ENCODE peak calls at places on chromosomes 11 and 22, in eight cellular contexts. V is cardiac fibroblast; B is CD8-positive, alpha-beta T cell; E is RWPE1; K is heart left ventricle; Z is body of pancreas; R is coronary artery; O is PC-9. A is an unnamed sample.

GRCh38 chr22:29994941-29995340 is 85.3 kb upstream of the HORMAD2 start:
- DNase-seq in V (peak), B (no peak), E (no peak), K (no peak), Z (no peak), R (no peak), O (no peak), A (no peak)

GRCh38 chr22:50657925-50658324 is 14.7 kb upstream of the SHANK3 start:
- DNase-seq in V (no peak), B (no peak), E (no peak), K (no peak), Z (no peak), R (no peak), O (no peak), A (no peak)

GRCh38 chr11:106491751-106492150 is 414.3 kb downstream of the AASDHPPT start:
- DNase-seq in V (no peak), B (no peak), E (no peak), K (no peak), Z (no peak), R (no peak), O (no peak), A (no peak)

GRCh38 chr11:798093-798713 is at the start of gene SLC25A22:
- DNase-seq in V (peak), B (peak), E (peak), K (peak), Z (peak), R (no peak), O (peak), A (peak)

GRCh38 chr11:132278801-132279574 is 908.6 kb downstream of the NTM start:
- DNase-seq in V (peak), B (no peak), E (no peak), K (no peak), Z (no peak), R (no peak), O (no peak), A (no peak)

GRCh38 chr11:27471588-27472397 is 797 bp downstream of the LGR4 start:
- DNase-seq in V (no peak), B (no peak), E (no peak), K (peak), Z (peak), R (no peak), O (peak), A (peak)

GRCh38 chr11:25351091-25351803 is 854.4 kb downstream of the LUZP2 start:
- DNase-seq in V (no peak), B (no peak), E (no peak), K (no peak), Z (no peak), R (no peak), O (no peak), A (no peak)

GRCh38 chr11:109490953-109491733 is 69.2 kb downstream of the C11orf87 start:
- DNase-seq in V (no peak), B (no peak), E (no peak), K (no peak), Z (no peak), R (no peak), O (no peak), A (no peak)

GRCh38 chr22:37525746-37526350 is 6.6 kb upstream of the CARD10 start:
- DNase-seq in V (no peak), B (no peak), E (no peak), K (no peak), Z (no peak), R (no peak), O (peak), A (no peak)

GRCh38 chr11:74094393-74094792 is 76.4 kb downstream of the C2CD3 start:
- DNase-seq in V (no peak), B (no peak), E (no peak), K (no peak), Z (no peak), R (no peak), O (no peak), A (no peak)

GRCh38 chr22:49518436-49518970 is 309.2 kb downstream of the BRD1 start:
- DNase-seq in V (no peak), B (no peak), E (no peak), K (no peak), Z (no peak), R (no peak), O (no peak), A (no peak)

GRCh38 chr11:45252134-45252856 is 33.8 kb downstream of the SYT13 start:
- DNase-seq in V (peak), B (no peak), E (peak), K (peak), Z (peak), R (no peak), O (peak), A (peak)

GRCh38 chr11:93123351-93123898 is 74.4 kb downstream of the SLC36A4 start:
- DNase-seq in V (peak), B (no peak), E (no peak), K (peak), Z (peak), R (no peak), O (no peak), A (peak)

GRCh38 chr11:104328514-104328912 is 164.6 kb upstream of the PDGFD start:
- DNase-seq in V (no peak), B (no peak), E (no peak), K (no peak), Z (no peak), R (no peak), O (no peak), A (no peak)

GRCh38 chr22:30556388-30556787 is 9.8 kb upstream of the SEC14L6 start:
- DNase-seq in V (no peak), B (no peak), E (no peak), K (no peak), Z (no peak), R (no peak), O (no peak), A (no peak)

GRCh38 chr22:41446057-41446501 is 522 bp downstream of the TOB2 start:
- DNase-seq in V (peak), B (no peak), E (no peak), K (peak), Z (peak), R (no peak), O (peak), A (no peak)

GRCh38 chr11:22928207-22928917 is 68.1 kb upstream of the CCDC179 start:
- DNase-seq in V (peak), B (no peak), E (no peak), K (no peak), Z (no peak), R (no peak), O (no peak), A (no peak)

GRCh38 chr11:3177931-3178330 is 12.8 kb upstream of the OSBPL5 start:
- DNase-seq in V (peak), B (no peak), E (no peak), K (no peak), Z (no peak), R (no peak), O (no peak), A (no peak)

GRCh38 chr11:128756469-128756868 is 62.6 kb downstream of the FLI1 start:
- DNase-seq in V (no peak), B (no peak), E (no peak), K (no peak), Z (no peak), R (no peak), O (no peak), A (no peak)

GRCh38 chr11:67136156-67136555 is 17.1 kb downstream of the KDM2A start:
- DNase-seq in V (no peak), B (no peak), E (no peak), K (no peak), Z (no peak), R (no peak), O (no peak), A (no peak)

GRCh38 chr11:23767576-23767975 is 729.3 kb upstream of the LUZP2 start:
- DNase-seq in V (peak), B (no peak), E (no peak), K (no peak), Z (no peak), R (no peak), O (no peak), A (no peak)

GRCh38 chr11:127017482-127017881 is 16.9 kb upstream of the KIRREL3 start:
- DNase-seq in V (peak), B (no peak), E (peak), K (no peak), Z (no peak), R (no peak), O (peak), A (no peak)

GRCh38 chr22:44127353-44127752 is 53.4 kb upstream of the PARVG start:
- DNase-seq in V (peak), B (no peak), E (no peak), K (no peak), Z (no peak), R (no peak), O (no peak), A (peak)

GRCh38 chr11:2929880-2930704 is 872 bp upstream of the PHLDA2 start:
- DNase-seq in V (peak), B (no peak), E (peak), K (no peak), Z (peak), R (no peak), O (no peak), A (peak)

GRCh38 chr11:79794057-79794456 is 353.2 kb upstream of the TENM4 start:
- DNase-seq in V (no peak), B (no peak), E (no peak), K (no peak), Z (no peak), R (no peak), O (no peak), A (no peak)

GRCh38 chr11:100592619-100593309 is 94.3 kb upstream of the ARHGAP42 start:
- DNase-seq in V (no peak), B (no peak), E (no peak), K (no peak), Z (no peak), R (no peak), O (no peak), A (no peak)

GRCh38 chr22:48099671-48100070 is 1337.2 kb downstream of the TBC1D22A start:
- DNase-seq in V (no peak), B (no peak), E (no peak), K (no peak), Z (no peak), R (peak), O (no peak), A (no peak)

GRCh38 chr22:19745155-19746133 is 15.1 kb upstream of the TBX1 start:
- DNase-seq in V (no peak), B (no peak), E (no peak), K (peak), Z (no peak), R (no peak), O (no peak), A (no peak)

GRCh38 chr22:38218661-38219331 is 17.0 kb downstream of the MAFF start:
- DNase-seq in V (peak), B (no peak), E (peak), K (peak), Z (peak), R (peak), O (peak), A (peak)

GRCh38 chr11:67493548-67494370 is 10.9 kb downstream of the AIP start:
- DNase-seq in V (no peak), B (no peak), E (no peak), K (no peak), Z (no peak), R (no peak), O (no peak), A (no peak)

GRCh38 chr11:82720267-82720666 is 13.4 kb downstream of the FAM181B start:
- DNase-seq in V (no peak), B (no peak), E (no peak), K (no peak), Z (no peak), R (no peak), O (no peak), A (peak)

GRCh38 chr11:8838248-8838647 is 72.7 kb upstream of the AKIP1 start:
- DNase-seq in V (peak), B (no peak), E (no peak), K (no peak), Z (no peak), R (no peak), O (no peak), A (no peak)

GRCh38 chr11:13889566-13890214 is 72.8 kb upstream of the SPON1 start:
- DNase-seq in V (no peak), B (no peak), E (no peak), K (no peak), Z (no peak), R (no peak), O (no peak), A (no peak)

GRCh38 chr11:33067294-33067693 is 27.9 kb downstream of the TCP11L1 start:
- DNase-seq in V (no peak), B (no peak), E (no peak), K (no peak), Z (no peak), R (no peak), O (no peak), A (no peak)

GRCh38 chr22:31872209-31872608 is 72.1 kb upstream of the YWHAH start:
- DNase-seq in V (no peak), B (no peak), E (no peak), K (no peak), Z (peak), R (no peak), O (no peak), A (no peak)

GRCh38 chr11:44968510-44968909 is 17.8 kb upstream of the TP53I11 start:
- DNase-seq in V (no peak), B (no peak), E (no peak), K (no peak), Z (no peak), R (no peak), O (no peak), A (no peak)

GRCh38 chr11:11584937-11585336 is 36.9 kb downstream of the GALNT18 start:
- DNase-seq in V (peak), B (no peak), E (no peak), K (no peak), Z (no peak), R (no peak), O (no peak), A (no peak)

GRCh38 chr11:71502026-71502425 is 25.0 kb upstream of the KRTAP5-7 start:
- DNase-seq in V (no peak), B (no peak), E (no peak), K (no peak), Z (no peak), R (no peak), O (no peak), A (no peak)
- TF ChIP-seq CTCF in V (no peak), B (no peak), E (no peak), K (no peak), Z (no peak), R (no peak), O (no peak), A (no peak)

GRCh38 chr11:60680455-60681119 is 18.8 kb upstream of the MS4A8 start:
- DNase-seq in V (no peak), B (no peak), E (no peak), K (no peak), Z (no peak), R (no peak), O (no peak), A (no peak)

DNA sequence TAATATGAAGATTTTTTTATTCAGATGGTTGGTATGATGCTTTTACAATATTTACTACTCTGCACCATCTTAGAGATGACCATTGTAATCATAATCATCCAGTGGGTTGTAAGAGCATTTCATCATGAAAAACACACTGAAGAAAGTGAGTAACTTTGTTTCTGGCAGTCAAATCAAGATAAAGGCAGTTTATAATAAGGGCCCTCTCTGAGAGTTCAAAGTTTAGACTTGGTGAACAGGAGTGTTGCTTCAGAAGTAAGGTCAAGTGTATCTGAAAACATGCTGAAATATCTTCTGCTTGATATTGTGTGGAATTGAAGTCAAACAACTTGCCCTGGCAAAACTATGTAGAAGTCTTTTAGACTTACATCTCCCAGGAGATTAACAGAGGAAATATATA is 19.5 kb upstream of the MS4A8 start:
- DNase-seq in V (no peak), B (no peak), E (no peak), K (no peak), Z (no peak), R (no peak), O (no peak), A (no peak)
- TF ChIP-seq CTCF in V (no peak), B (no peak), E (no peak), K (no peak), Z (no peak), R (no peak), O (no peak), A (no peak)

GRCh38 chr11:133935551-133935910 is 21.2 kb downstream of the IGSF9B start:
- DNase-seq in V (no peak), B (no peak), E (no peak), K (no peak), Z (no peak), R (no peak), O (no peak), A (no peak)

GRCh38 chr11:133936551-133936950 is 20.2 kb downstream of the IGSF9B start:
- DNase-seq in V (no peak), B (no peak), E (no peak), K (no peak), Z (no peak), R (no peak), O (no peak), A (no peak)

GRCh38 chr11:133934096-133934495 is 22.7 kb downstream of the IGSF9B start:
- DNase-seq in V (no peak), B (no peak), E (no peak), K (no peak), Z (no peak), R (no peak), O (no peak), A (no peak)

GRCh38 chr11:133936136-133936535 is 20.6 kb downstream of the IGSF9B start:
- DNase-seq in V (no peak), B (no peak), E (no peak), K (no peak), Z (no peak), R (no peak), O (no peak), A (no peak)

DNA sequence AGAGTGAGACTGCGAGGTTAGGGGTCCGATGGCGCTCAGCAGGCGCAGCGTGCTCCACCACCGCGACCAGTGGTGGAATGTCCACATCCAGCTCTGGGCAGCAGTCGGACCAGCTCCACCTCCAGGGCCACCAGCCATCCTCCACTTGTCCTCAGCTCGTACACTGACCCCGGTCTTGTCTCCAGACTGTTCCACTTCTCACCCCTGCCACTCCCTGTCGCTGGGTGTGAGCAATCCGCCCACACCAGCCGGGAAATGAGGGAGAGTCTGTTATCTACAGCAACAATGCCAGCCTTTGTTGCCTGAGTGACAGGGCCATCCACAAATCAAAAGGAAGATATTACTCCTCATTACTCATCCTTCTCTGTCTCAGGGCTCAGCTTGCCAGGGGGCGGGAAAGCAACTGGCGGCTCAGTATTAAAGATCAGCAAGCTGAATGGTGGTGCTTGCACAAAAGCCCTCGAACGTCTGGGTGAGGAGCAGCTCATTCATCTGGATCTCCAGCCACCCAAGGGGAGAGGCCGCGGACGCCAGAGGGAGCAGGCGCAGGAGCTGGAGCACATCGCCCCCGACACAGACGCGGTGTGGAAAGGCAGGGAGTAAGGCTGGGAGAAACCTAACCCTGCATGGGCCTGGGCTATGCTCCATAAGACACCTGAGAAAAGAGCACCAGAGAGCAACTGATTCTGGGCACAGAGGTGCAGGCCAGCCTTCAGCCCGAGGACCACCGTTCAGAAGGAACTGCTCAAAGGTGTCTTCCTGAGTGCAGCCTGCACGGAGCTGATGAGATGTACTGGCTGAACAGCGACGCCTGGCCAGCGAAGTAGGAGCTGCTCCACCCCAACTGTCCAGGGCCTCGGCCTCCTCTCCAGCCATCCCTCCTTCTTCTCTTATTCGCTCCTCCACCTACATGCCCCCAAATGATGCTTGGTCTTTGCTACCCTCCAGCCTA is 21.9 kb downstream of the IGSF9B start:
- DNase-seq in V (peak), B (no peak), E (peak), K (peak), Z (no peak), R (no peak), O (no peak), A (no peak)
- TF ChIP-seq CTCF in V (no peak), B (no peak), E (no peak), K (no peak), Z (no peak), R (no peak), O (no peak), A (peak)

GRCh38 chr11:64848214-64848778 is 3.8 kb upstream of the CDC42BPG start:
- DNase-seq in V (no peak), B (no peak), E (no peak), K (no peak), Z (no peak), R (no peak), O (no peak), A (no peak)

GRCh38 chr11:64849600-64850356 is 5.3 kb upstream of the CDC42BPG start:
- DNase-seq in V (peak), B (no peak), E (no peak), K (peak), Z (no peak), R (no peak), O (no peak), A (no peak)

GRCh38 chr11:64846998-64847666 is 2.7 kb upstream of the CDC42BPG start:
- DNase-seq in V (peak), B (peak), E (peak), K (peak), Z (peak), R (peak), O (peak), A (peak)

GRCh38 chr11:64850979-64851567 is 6.6 kb upstream of the CDC42BPG start:
- DNase-seq in V (no peak), B (peak), E (no peak), K (no peak), Z (no peak), R (no peak), O (peak), A (no peak)

GRCh38 chr11:64848779-64849599 is 4.5 kb upstream of the CDC42BPG start:
- DNase-seq in V (no peak), B (peak), E (no peak), K (no peak), Z (peak), R (no peak), O (peak), A (no peak)
- TF ChIP-seq CTCF in V (no peak), B (no peak), E (no peak), K (no peak), Z (peak), R (no peak), O (no peak), A (no peak)

DNA sequence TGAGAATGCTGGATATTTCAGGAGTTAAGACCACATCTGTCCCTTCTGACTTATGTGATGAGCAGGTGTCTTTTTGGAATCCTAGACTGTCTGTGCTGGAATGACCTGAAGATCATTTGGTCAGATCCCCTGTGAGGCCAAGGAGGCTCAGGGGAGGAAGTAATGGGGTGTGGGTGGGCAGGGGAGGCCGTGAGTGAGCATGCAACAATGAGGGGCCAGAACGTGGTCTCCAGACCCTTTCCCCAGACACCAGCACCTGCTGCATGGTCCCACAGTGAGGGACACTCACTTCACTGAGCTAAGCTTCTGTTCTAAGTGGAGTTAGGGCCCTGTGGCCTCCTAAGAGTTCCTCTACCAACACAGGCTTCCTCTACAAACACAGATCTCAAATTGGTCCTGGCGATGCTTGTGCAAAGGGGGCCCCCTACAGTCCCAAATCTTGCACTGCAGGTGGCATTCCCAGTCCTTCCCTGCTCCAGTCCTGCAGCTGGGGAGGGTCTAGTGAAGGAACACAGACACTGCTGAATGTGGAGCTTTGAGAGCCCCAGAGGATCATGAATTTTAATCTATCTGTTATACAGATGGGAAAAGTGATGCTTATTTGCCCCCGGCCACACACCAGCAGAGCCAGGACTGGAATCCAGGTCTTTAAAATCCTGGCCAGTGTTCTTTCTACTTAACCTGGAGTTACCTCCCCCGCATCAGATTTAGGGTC is 7.4 kb downstream of the USP2 start:
- DNase-seq in V (peak), B (no peak), E (peak), K (peak), Z (peak), R (peak), O (peak), A (peak)
- TF ChIP-seq CTCF in V (peak), B (peak), E (peak), K (peak), Z (peak), R (peak), O (peak), A (peak)